ENCODE peak calls at places on chromosomes 4 and X, in ten cellular contexts. One of them, this sample, is unnamed.

GRCh38 chrX:146173742-146174141 is 356.1 kb downstream of the SLITRK2 start:
- DNase-seq in MM.1S: no peak
- DNase-seq in GM20000: no peak
- DNase-seq in body of pancreas: no peak
- DNase-seq in progenitor cell of endocrine pancreas: no peak
- DNase-seq in esophagus muscularis mucosa: no peak
- DNase-seq in CD14-positive monocyte: no peak
- DNase-seq in omental fat pad: no peak
- DNase-seq in hepatocyte: no peak
- DNase-seq in colonic mucosa: no peak
- DNase-seq in this sample: no peak

GRCh38 chr4:74304136-74304628 is 4.1 kb upstream of the EPGN start:
- DNase-seq in MM.1S: no peak
- DNase-seq in GM20000: no peak
- DNase-seq in body of pancreas: no peak
- DNase-seq in progenitor cell of endocrine pancreas: no peak
- DNase-seq in esophagus muscularis mucosa: no peak
- DNase-seq in CD14-positive monocyte: no peak
- DNase-seq in omental fat pad: no peak
- DNase-seq in hepatocyte: no peak
- DNase-seq in colonic mucosa: no peak
- DNase-seq in this sample: no peak

GRCh38 chrX:70525733-70526132 is 81.1 kb downstream of the DLG3 start:
- DNase-seq in MM.1S: no peak
- DNase-seq in GM20000: no peak
- DNase-seq in body of pancreas: peak; percentile 92
- DNase-seq in progenitor cell of endocrine pancreas: peak; percentile 25
- DNase-seq in esophagus muscularis mucosa: no peak
- DNase-seq in CD14-positive monocyte: no peak
- DNase-seq in omental fat pad: no peak
- DNase-seq in hepatocyte: peak; percentile 46
- DNase-seq in colonic mucosa: peak; percentile 28
- DNase-seq in this sample: no peak

GRCh38 chrX:13094780-13095425 is 50.5 kb upstream of the FAM9C start:
- DNase-seq in MM.1S: no peak
- DNase-seq in GM20000: no peak
- DNase-seq in body of pancreas: no peak
- DNase-seq in progenitor cell of endocrine pancreas: no peak
- DNase-seq in esophagus muscularis mucosa: no peak
- DNase-seq in CD14-positive monocyte: no peak
- DNase-seq in omental fat pad: no peak
- DNase-seq in hepatocyte: no peak
- DNase-seq in colonic mucosa: no peak
- DNase-seq in this sample: no peak

GRCh38 chr4:83548151-83548905 is 12.4 kb downstream of the GPAT3 start:
- DNase-seq in MM.1S: no peak
- DNase-seq in GM20000: peak; percentile 35
- DNase-seq in body of pancreas: peak; percentile 85
- DNase-seq in progenitor cell of endocrine pancreas: no peak
- DNase-seq in esophagus muscularis mucosa: no peak
- DNase-seq in CD14-positive monocyte: peak; percentile 92
- DNase-seq in omental fat pad: peak; percentile 23
- DNase-seq in hepatocyte: peak; percentile 49
- DNase-seq in colonic mucosa: peak; percentile 89
- DNase-seq in this sample: no peak

GRCh38 chr4:85607624-85608023 is 132.7 kb downstream of the ARHGAP24 start:
- DNase-seq in MM.1S: peak; percentile 94
- DNase-seq in GM20000: no peak
- DNase-seq in body of pancreas: peak; percentile 72
- DNase-seq in progenitor cell of endocrine pancreas: no peak
- DNase-seq in esophagus muscularis mucosa: no peak
- DNase-seq in CD14-positive monocyte: no peak
- DNase-seq in omental fat pad: no peak
- DNase-seq in hepatocyte: no peak
- DNase-seq in colonic mucosa: peak; percentile 70
- DNase-seq in this sample: no peak

GRCh38 chr4:15303052-15303641 is 124.7 kb upstream of the C1QTNF7 start:
- DNase-seq in MM.1S: no peak
- DNase-seq in GM20000: no peak
- DNase-seq in body of pancreas: peak; percentile 11
- DNase-seq in progenitor cell of endocrine pancreas: no peak
- DNase-seq in esophagus muscularis mucosa: peak; percentile 34
- DNase-seq in CD14-positive monocyte: no peak
- DNase-seq in omental fat pad: no peak
- DNase-seq in hepatocyte: peak; percentile 26
- DNase-seq in colonic mucosa: no peak
- DNase-seq in this sample: no peak

GRCh38 chr4:137474711-137475301 is 57.5 kb downstream of the PCDH18 start:
- DNase-seq in MM.1S: no peak
- DNase-seq in GM20000: no peak
- DNase-seq in body of pancreas: peak; percentile 3
- DNase-seq in progenitor cell of endocrine pancreas: no peak
- DNase-seq in esophagus muscularis mucosa: no peak
- DNase-seq in CD14-positive monocyte: no peak
- DNase-seq in omental fat pad: no peak
- DNase-seq in hepatocyte: peak; percentile 76
- DNase-seq in colonic mucosa: no peak
- DNase-seq in this sample: no peak

GRCh38 chr4:73723029-73723428 is 17.3 kb upstream of the CXCL8 start:
- DNase-seq in MM.1S: no peak
- DNase-seq in GM20000: no peak
- DNase-seq in body of pancreas: no peak
- DNase-seq in progenitor cell of endocrine pancreas: no peak
- DNase-seq in esophagus muscularis mucosa: no peak
- DNase-seq in CD14-positive monocyte: no peak
- DNase-seq in omental fat pad: no peak
- DNase-seq in hepatocyte: no peak
- DNase-seq in colonic mucosa: no peak
- DNase-seq in this sample: no peak

GRCh38 chrX:25112156-25112555 is 96.4 kb upstream of the ARX start:
- DNase-seq in MM.1S: no peak
- DNase-seq in GM20000: no peak
- DNase-seq in body of pancreas: no peak
- DNase-seq in progenitor cell of endocrine pancreas: no peak
- DNase-seq in esophagus muscularis mucosa: no peak
- DNase-seq in CD14-positive monocyte: no peak
- DNase-seq in omental fat pad: no peak
- DNase-seq in hepatocyte: no peak
- DNase-seq in colonic mucosa: no peak
- DNase-seq in this sample: no peak

GRCh38 chr4:2332976-2333319 is 71.0 kb upstream of the MXD4 start:
- DNase-seq in MM.1S: no peak
- DNase-seq in GM20000: no peak
- DNase-seq in body of pancreas: no peak
- DNase-seq in progenitor cell of endocrine pancreas: no peak
- DNase-seq in esophagus muscularis mucosa: peak; percentile 21
- DNase-seq in CD14-positive monocyte: no peak
- DNase-seq in omental fat pad: no peak
- DNase-seq in hepatocyte: peak; percentile 3
- DNase-seq in colonic mucosa: no peak
- DNase-seq in this sample: no peak

GRCh38 chr4:2331519-2332200 is 69.8 kb upstream of the MXD4 start:
- DNase-seq in MM.1S: no peak
- DNase-seq in GM20000: no peak
- DNase-seq in body of pancreas: no peak
- DNase-seq in progenitor cell of endocrine pancreas: no peak
- DNase-seq in esophagus muscularis mucosa: peak; percentile 72
- DNase-seq in CD14-positive monocyte: no peak
- DNase-seq in omental fat pad: no peak
- DNase-seq in hepatocyte: no peak
- DNase-seq in colonic mucosa: no peak
- DNase-seq in this sample: no peak

GRCh38 chr4:2331043-2331420 is 69.1 kb upstream of the MXD4 start:
- DNase-seq in MM.1S: no peak
- DNase-seq in GM20000: no peak
- DNase-seq in body of pancreas: no peak
- DNase-seq in progenitor cell of endocrine pancreas: no peak
- DNase-seq in esophagus muscularis mucosa: no peak
- DNase-seq in CD14-positive monocyte: no peak
- DNase-seq in omental fat pad: no peak
- DNase-seq in hepatocyte: no peak
- DNase-seq in colonic mucosa: no peak
- DNase-seq in this sample: no peak

GRCh38 chr4:2332201-2332975 is 70.5 kb upstream of the MXD4 start:
- DNase-seq in MM.1S: no peak
- DNase-seq in GM20000: no peak
- DNase-seq in body of pancreas: no peak
- DNase-seq in progenitor cell of endocrine pancreas: no peak
- DNase-seq in esophagus muscularis mucosa: peak; percentile 55
- DNase-seq in CD14-positive monocyte: no peak
- DNase-seq in omental fat pad: no peak
- DNase-seq in hepatocyte: no peak
- DNase-seq in colonic mucosa: no peak
- DNase-seq in this sample: peak; percentile 67

DNA sequence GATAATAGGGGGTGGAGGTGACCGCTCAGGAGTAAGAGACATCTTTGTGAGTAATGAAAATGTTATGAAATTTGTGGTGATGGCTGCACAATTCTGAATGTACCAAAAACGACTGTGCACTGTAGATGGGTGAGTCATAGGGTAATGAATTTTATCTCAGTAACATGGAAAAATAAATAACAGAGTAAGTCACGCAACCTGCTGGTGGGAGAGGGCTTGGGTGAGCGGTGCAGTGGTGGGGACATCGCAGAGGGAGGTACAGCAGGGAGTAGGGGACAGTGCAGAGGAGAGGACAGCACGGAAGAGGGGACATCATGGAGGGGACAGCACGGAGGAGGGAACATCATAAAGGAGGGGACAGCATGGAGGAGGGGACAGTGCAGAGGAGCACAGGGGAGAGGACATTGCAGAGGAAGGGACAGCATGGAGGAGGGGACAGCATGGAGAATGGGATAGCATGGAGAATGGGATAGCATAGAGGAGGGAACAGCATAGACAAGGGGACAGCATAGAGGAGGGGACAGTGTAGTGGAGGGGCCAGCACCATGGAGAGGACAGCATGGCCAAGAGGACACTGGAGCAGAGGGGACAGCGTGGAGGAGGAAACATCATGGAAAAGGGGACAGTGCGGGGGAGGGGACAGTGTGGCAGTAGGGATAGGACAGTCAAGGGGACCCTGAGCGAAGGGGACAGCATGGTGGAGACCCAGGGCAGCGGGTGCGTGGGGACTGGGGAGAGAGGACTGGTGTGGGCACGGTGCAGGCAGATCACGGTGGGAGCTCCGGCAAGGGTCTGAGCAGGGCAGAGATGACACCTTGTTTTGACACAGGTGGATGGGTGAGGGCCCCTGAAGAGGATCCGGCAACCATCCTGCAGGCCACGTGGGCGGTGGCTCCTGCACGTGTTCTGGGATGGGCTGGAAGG is 68.5 kb upstream of the MXD4 start:
- DNase-seq in MM.1S: no peak
- DNase-seq in GM20000: no peak
- DNase-seq in body of pancreas: no peak
- DNase-seq in progenitor cell of endocrine pancreas: no peak
- DNase-seq in esophagus muscularis mucosa: peak; percentile 45
- DNase-seq in CD14-positive monocyte: no peak
- DNase-seq in omental fat pad: no peak
- DNase-seq in hepatocyte: peak; percentile 65
- DNase-seq in colonic mucosa: no peak
- DNase-seq in this sample: no peak
- TF ChIP-seq CTCF in MM.1S: no peak
- TF ChIP-seq CTCF in GM20000: no peak
- TF ChIP-seq CTCF in body of pancreas: no peak
- TF ChIP-seq CTCF in progenitor cell of endocrine pancreas: no peak
- TF ChIP-seq CTCF in esophagus muscularis mucosa: no peak
- TF ChIP-seq CTCF in CD14-positive monocyte: no peak
- TF ChIP-seq CTCF in omental fat pad: no peak
- TF ChIP-seq CTCF in hepatocyte: no peak
- TF ChIP-seq CTCF in colonic mucosa: no peak
- TF ChIP-seq CTCF in this sample: no peak

GRCh38 chr4:103010827-103011226 is 8.7 kb downstream of the SLC9B1 start:
- DNase-seq in MM.1S: no peak
- DNase-seq in GM20000: no peak
- DNase-seq in body of pancreas: no peak
- DNase-seq in progenitor cell of endocrine pancreas: no peak
- DNase-seq in esophagus muscularis mucosa: no peak
- DNase-seq in CD14-positive monocyte: no peak
- DNase-seq in omental fat pad: no peak
- DNase-seq in hepatocyte: peak; percentile 8
- DNase-seq in colonic mucosa: no peak
- DNase-seq in this sample: no peak
- TF ChIP-seq CTCF in MM.1S: no peak
- TF ChIP-seq CTCF in GM20000: no peak
- TF ChIP-seq CTCF in body of pancreas: no peak
- TF ChIP-seq CTCF in progenitor cell of endocrine pancreas: no peak
- TF ChIP-seq CTCF in esophagus muscularis mucosa: no peak
- TF ChIP-seq CTCF in CD14-positive monocyte: no peak
- TF ChIP-seq CTCF in omental fat pad: no peak
- TF ChIP-seq CTCF in hepatocyte: no peak
- TF ChIP-seq CTCF in colonic mucosa: no peak
- TF ChIP-seq CTCF in this sample: no peak

DNA sequence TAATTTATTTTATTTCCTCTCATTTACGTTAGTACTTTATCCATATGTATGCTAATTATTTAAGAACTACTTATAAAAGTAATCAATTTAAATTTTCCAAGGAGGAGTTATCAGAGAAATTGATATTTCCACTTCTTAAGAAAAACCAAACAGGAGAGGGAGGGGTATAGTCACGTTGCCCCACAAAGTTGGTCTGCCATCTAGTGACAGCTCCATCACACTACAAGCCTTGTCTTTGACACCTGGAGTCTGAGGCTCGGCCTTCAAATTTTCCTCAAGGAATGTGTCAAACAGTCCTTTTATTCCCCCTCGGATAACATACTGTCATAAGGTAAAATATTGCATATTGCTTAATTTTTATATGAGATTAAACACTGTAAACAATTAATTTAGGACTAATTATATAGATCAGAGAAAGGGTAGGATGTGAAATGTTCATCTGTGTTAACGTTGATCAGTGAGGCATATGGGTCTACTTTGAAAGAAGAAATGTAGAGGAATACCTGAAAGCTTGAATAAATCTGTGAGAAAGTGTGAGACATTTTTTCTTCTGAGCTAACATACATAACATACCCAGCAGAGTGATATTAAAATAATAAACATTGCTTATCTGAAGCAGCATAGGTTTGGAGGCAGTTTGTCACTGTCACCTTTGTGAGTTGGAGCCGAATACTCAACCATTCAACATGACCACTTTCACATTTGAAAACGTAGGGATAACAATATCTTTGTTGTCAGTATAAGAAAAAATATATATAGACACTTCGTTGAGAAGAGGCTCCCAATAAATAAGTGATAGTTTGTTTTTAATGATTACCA is 114.4 kb downstream of the GLRA3 start:
- DNase-seq in MM.1S: peak; percentile 52
- DNase-seq in GM20000: peak; percentile 44
- DNase-seq in body of pancreas: peak; percentile 27
- DNase-seq in progenitor cell of endocrine pancreas: peak; percentile 10
- DNase-seq in esophagus muscularis mucosa: no peak
- DNase-seq in CD14-positive monocyte: no peak
- DNase-seq in omental fat pad: no peak
- DNase-seq in hepatocyte: peak; percentile 61
- DNase-seq in colonic mucosa: peak; percentile 25
- DNase-seq in this sample: no peak
- TF ChIP-seq CTCF in MM.1S: peak; percentile 81
- TF ChIP-seq CTCF in GM20000: peak; percentile 42
- TF ChIP-seq CTCF in body of pancreas: peak; percentile 57
- TF ChIP-seq CTCF in progenitor cell of endocrine pancreas: peak; percentile 70
- TF ChIP-seq CTCF in esophagus muscularis mucosa: peak; percentile 47
- TF ChIP-seq CTCF in CD14-positive monocyte: peak; percentile 76
- TF ChIP-seq CTCF in omental fat pad: no peak
- TF ChIP-seq CTCF in hepatocyte: peak; percentile 63
- TF ChIP-seq CTCF in colonic mucosa: peak; percentile 61
- TF ChIP-seq CTCF in this sample: no peak

GRCh38 chrX:10190367-10190766 is 33.6 kb downstream of the CLCN4 start:
- DNase-seq in MM.1S: peak; percentile 50
- DNase-seq in GM20000: peak; percentile 18
- DNase-seq in body of pancreas: peak; percentile 63
- DNase-seq in progenitor cell of endocrine pancreas: no peak
- DNase-seq in esophagus muscularis mucosa: no peak
- DNase-seq in CD14-positive monocyte: no peak
- DNase-seq in omental fat pad: no peak
- DNase-seq in hepatocyte: peak; percentile 61
- DNase-seq in colonic mucosa: no peak
- DNase-seq in this sample: no peak
- TF ChIP-seq CTCF in MM.1S: peak; percentile 54
- TF ChIP-seq CTCF in GM20000: no peak
- TF ChIP-seq CTCF in body of pancreas: peak; percentile 14
- TF ChIP-seq CTCF in progenitor cell of endocrine pancreas: peak; percentile 42
- TF ChIP-seq CTCF in esophagus muscularis mucosa: peak; percentile 64
- TF ChIP-seq CTCF in CD14-positive monocyte: peak; percentile 28
- TF ChIP-seq CTCF in omental fat pad: no peak
- TF ChIP-seq CTCF in hepatocyte: peak; percentile 59
- TF ChIP-seq CTCF in colonic mucosa: no peak
- TF ChIP-seq CTCF in this sample: peak; percentile 39

This sample was measured in vagina.